ENCODE peak calls at places on chromosomes 6 and 20, in four cellular contexts. X is activated CD4-positive, alpha-beta T cell treated with anti-CD3 and anti-CD28 coated beads, Interleukin-2, amount 50 U/mL, for 1 hour; F is CD8-positive, alpha-beta memory T cell; Y is GM23248. V is an unnamed sample.
A peak's percentile ranks its signal among the peaks of the same experiment; 100 is the strongest.

GRCh38 chr20:49854190-49854875 is 41.7 kb downstream of the SLC9A8 start:
- DNase-seq in X (no peak), Y (no peak), F (no peak), V (no peak)

GRCh38 chr6:44556046-44556445 is 168.5 kb downstream of the CDC5L start:
- DNase-seq in X (no peak), Y (no peak), F (no peak), V (no peak)

GRCh38 chr6:24910850-24911712 is 24.7 kb downstream of the RIPOR2 start:
- DNase-seq in Y (peak; percentile 77), X (peak; percentile 51), F (peak; percentile 57), V (peak; percentile 48)

GRCh38 chr6:34004706-34005105 is 141.2 kb downstream of the GRM4 start:
- DNase-seq in Y (no peak), F (no peak), X (no peak), V (no peak)

GRCh38 chr6:2086328-2087008 is 158.9 kb downstream of the GMDS start:
- DNase-seq in F (no peak), X (no peak), Y (peak; percentile 61), V (no peak)

GRCh38 chr6:91428953-91429560 is 842.2 kb upstream of the MAP3K7 start:
- DNase-seq in Y (no peak), F (no peak), X (no peak), V (no peak)

GRCh38 chr6:105733556-105734162 is 330.8 kb upstream of the PREP start:
- DNase-seq in Y (peak; percentile 70), F (peak; percentile 15), X (no peak), V (peak; percentile 10)

GRCh38 chr6:151805286-151805840 is 2.1 kb upstream of the ESR1 start:
- DNase-seq in F (no peak), Y (peak; percentile 37), X (no peak), V (no peak)

GRCh38 chr6:119201486-119201885 is 123.0 kb upstream of the FAM184A start:
- DNase-seq in F (no peak), Y (no peak), X (no peak), V (no peak)

GRCh38 chr6:71011861-71012260 is 55.0 kb upstream of the B3GAT2 start:
- DNase-seq in X (no peak), F (no peak), Y (no peak), V (no peak)

GRCh38 chr20:53245581-53245980 is 273.4 kb downstream of the TSHZ2 start:
- DNase-seq in F (no peak), Y (no peak), X (no peak), V (no peak)

V was measured in naive thymus-derived CD4-positive, alpha-beta T cell.